ENCODE peak calls at places on chromosomes 7 and 10, in ten cellular contexts. One of them, this sample, is unnamed.
A peak's percentile ranks its signal among the peaks of the same experiment; 100 is the strongest.

GRCh38 chr10:6912424-6912823 is 332.3 kb upstream of the PRKCQ start:
- DNase-seq in OCI-LY7: no peak
- DNase-seq in GM06990: peak; percentile 41
- DNase-seq in cardiac fibroblast: no peak
- DNase-seq in kidney epithelial cell: no peak
- DNase-seq in vagina: no peak
- DNase-seq in neural progenitor cell: no peak
- DNase-seq in tibial artery: no peak
- DNase-seq in SJSA1: no peak
- DNase-seq in WERI-Rb-1: no peak
- DNase-seq in this sample: no peak

GRCh38 chr10:123404357-123404756 is 250.2 kb downstream of the BUB3 start:
- DNase-seq in OCI-LY7: peak; percentile 63
- DNase-seq in GM06990: no peak
- DNase-seq in cardiac fibroblast: no peak
- DNase-seq in kidney epithelial cell: no peak
- DNase-seq in vagina: no peak
- DNase-seq in neural progenitor cell: no peak
- DNase-seq in tibial artery: no peak
- DNase-seq in SJSA1: no peak
- DNase-seq in WERI-Rb-1: no peak
- DNase-seq in this sample: no peak

GRCh38 chr10:18659784-18660561 is 742 bp downstream of the ARL5B start:
- DNase-seq in OCI-LY7: peak; percentile 53
- DNase-seq in GM06990: peak; percentile 35
- DNase-seq in cardiac fibroblast: peak; percentile 47
- DNase-seq in kidney epithelial cell: no peak
- DNase-seq in vagina: no peak
- DNase-seq in neural progenitor cell: peak; percentile 21
- DNase-seq in tibial artery: no peak
- DNase-seq in SJSA1: no peak
- DNase-seq in WERI-Rb-1: no peak
- DNase-seq in this sample: no peak

GRCh38 chr7:151429555-151430331 is 10.2 kb downstream of the CRYGN start:
- DNase-seq in OCI-LY7: peak; percentile 43
- DNase-seq in GM06990: no peak
- DNase-seq in cardiac fibroblast: no peak
- DNase-seq in kidney epithelial cell: no peak
- DNase-seq in vagina: no peak
- DNase-seq in neural progenitor cell: no peak
- DNase-seq in tibial artery: no peak
- DNase-seq in SJSA1: no peak
- DNase-seq in WERI-Rb-1: no peak
- DNase-seq in this sample: no peak

GRCh38 chr10:20157314-20157713 is 341.1 kb downstream of the PLXDC2 start:
- DNase-seq in OCI-LY7: no peak
- DNase-seq in GM06990: no peak
- DNase-seq in cardiac fibroblast: no peak
- DNase-seq in kidney epithelial cell: no peak
- DNase-seq in vagina: no peak
- DNase-seq in neural progenitor cell: no peak
- DNase-seq in tibial artery: no peak
- DNase-seq in SJSA1: no peak
- DNase-seq in WERI-Rb-1: no peak
- DNase-seq in this sample: no peak

GRCh38 chr10:101834341-101834740 is 9.3 kb downstream of the KCNIP2 start:
- DNase-seq in OCI-LY7: no peak
- DNase-seq in GM06990: no peak
- DNase-seq in cardiac fibroblast: no peak
- DNase-seq in kidney epithelial cell: no peak
- DNase-seq in vagina: no peak
- DNase-seq in neural progenitor cell: no peak
- DNase-seq in tibial artery: no peak
- DNase-seq in SJSA1: no peak
- DNase-seq in WERI-Rb-1: no peak
- DNase-seq in this sample: no peak

GRCh38 chr10:79488303-79488702 is 24.0 kb upstream of the EIF5AL1 start:
- DNase-seq in OCI-LY7: no peak
- DNase-seq in GM06990: no peak
- DNase-seq in cardiac fibroblast: peak; percentile 94
- DNase-seq in kidney epithelial cell: peak; percentile 80
- DNase-seq in vagina: no peak
- DNase-seq in neural progenitor cell: no peak
- DNase-seq in tibial artery: peak; percentile 91
- DNase-seq in SJSA1: peak; percentile 90
- DNase-seq in WERI-Rb-1: no peak
- DNase-seq in this sample: peak; percentile 74

GRCh38 chr10:86365346-86366032 is 1.1 kb downstream of the GRID1 start:
- DNase-seq in OCI-LY7: no peak
- DNase-seq in GM06990: no peak
- DNase-seq in cardiac fibroblast: no peak
- DNase-seq in kidney epithelial cell: no peak
- DNase-seq in vagina: no peak
- DNase-seq in neural progenitor cell: peak; percentile 20
- DNase-seq in tibial artery: peak; percentile 60
- DNase-seq in SJSA1: peak; percentile 36
- DNase-seq in WERI-Rb-1: peak; percentile 25
- DNase-seq in this sample: no peak

GRCh38 chr10:91683976-91684375 is 51.1 kb upstream of the PPP1R3C start:
- DNase-seq in OCI-LY7: no peak
- DNase-seq in GM06990: no peak
- DNase-seq in cardiac fibroblast: peak; percentile 95
- DNase-seq in kidney epithelial cell: peak; percentile 74
- DNase-seq in vagina: no peak
- DNase-seq in neural progenitor cell: peak; percentile 28
- DNase-seq in tibial artery: no peak
- DNase-seq in SJSA1: peak; percentile 58
- DNase-seq in WERI-Rb-1: no peak
- DNase-seq in this sample: peak; percentile 55

GRCh38 chr7:135758531-135758932 is 9.9 kb upstream of the FAM180A start:
- DNase-seq in OCI-LY7: no peak
- DNase-seq in GM06990: no peak
- DNase-seq in cardiac fibroblast: peak; percentile 75
- DNase-seq in kidney epithelial cell: no peak
- DNase-seq in vagina: no peak
- DNase-seq in neural progenitor cell: peak; percentile 13
- DNase-seq in tibial artery: peak; percentile 77
- DNase-seq in SJSA1: no peak
- DNase-seq in WERI-Rb-1: no peak
- DNase-seq in this sample: no peak

GRCh38 chr10:48547061-48547895 is 57.6 kb downstream of the ARHGAP22 start:
- DNase-seq in OCI-LY7: no peak
- DNase-seq in GM06990: no peak
- DNase-seq in cardiac fibroblast: no peak
- DNase-seq in kidney epithelial cell: no peak
- DNase-seq in vagina: peak; percentile 79
- DNase-seq in neural progenitor cell: no peak
- DNase-seq in tibial artery: no peak
- DNase-seq in SJSA1: no peak
- DNase-seq in WERI-Rb-1: no peak
- DNase-seq in this sample: no peak

GRCh38 chr10:116892873-116893685 is 43.8 kb downstream of the ENO4 start:
- DNase-seq in OCI-LY7: no peak
- DNase-seq in GM06990: no peak
- DNase-seq in cardiac fibroblast: no peak
- DNase-seq in kidney epithelial cell: no peak
- DNase-seq in vagina: no peak
- DNase-seq in neural progenitor cell: peak; percentile 77
- DNase-seq in tibial artery: no peak
- DNase-seq in SJSA1: no peak
- DNase-seq in WERI-Rb-1: peak; percentile 84
- DNase-seq in this sample: no peak

GRCh38 chr10:132722391-132722790 is 63.6 kb downstream of the NKX6-2 start:
- DNase-seq in OCI-LY7: no peak
- DNase-seq in GM06990: no peak
- DNase-seq in cardiac fibroblast: no peak
- DNase-seq in kidney epithelial cell: no peak
- DNase-seq in vagina: no peak
- DNase-seq in neural progenitor cell: peak; percentile 66
- DNase-seq in tibial artery: no peak
- DNase-seq in SJSA1: no peak
- DNase-seq in WERI-Rb-1: peak; percentile 85
- DNase-seq in this sample: peak; percentile 19

GRCh38 chr10:11401314-11402222 is 209.9 kb downstream of the USP6NL start:
- DNase-seq in OCI-LY7: no peak
- DNase-seq in GM06990: no peak
- DNase-seq in cardiac fibroblast: no peak
- DNase-seq in kidney epithelial cell: no peak
- DNase-seq in vagina: no peak
- DNase-seq in neural progenitor cell: peak; percentile 55
- DNase-seq in tibial artery: no peak
- DNase-seq in SJSA1: no peak
- DNase-seq in WERI-Rb-1: no peak
- DNase-seq in this sample: no peak

GRCh38 chr7:120990468-120991118 is 2.1 kb downstream of the CPED1 start:
- DNase-seq in OCI-LY7: no peak
- DNase-seq in GM06990: no peak
- DNase-seq in cardiac fibroblast: peak; percentile 62
- DNase-seq in kidney epithelial cell: no peak
- DNase-seq in vagina: no peak
- DNase-seq in neural progenitor cell: no peak
- DNase-seq in tibial artery: no peak
- DNase-seq in SJSA1: no peak
- DNase-seq in WERI-Rb-1: no peak
- DNase-seq in this sample: no peak

GRCh38 chr7:120992272-120993010 is 3.9 kb downstream of the CPED1 start:
- DNase-seq in OCI-LY7: no peak
- DNase-seq in GM06990: no peak
- DNase-seq in cardiac fibroblast: no peak
- DNase-seq in kidney epithelial cell: no peak
- DNase-seq in vagina: no peak
- DNase-seq in neural progenitor cell: no peak
- DNase-seq in tibial artery: no peak
- DNase-seq in SJSA1: no peak
- DNase-seq in WERI-Rb-1: no peak
- DNase-seq in this sample: no peak

GRCh38 chr7:120993011-120993574 is 4.6 kb downstream of the CPED1 start:
- DNase-seq in OCI-LY7: no peak
- DNase-seq in GM06990: no peak
- DNase-seq in cardiac fibroblast: no peak
- DNase-seq in kidney epithelial cell: no peak
- DNase-seq in vagina: no peak
- DNase-seq in neural progenitor cell: no peak
- DNase-seq in tibial artery: no peak
- DNase-seq in SJSA1: no peak
- DNase-seq in WERI-Rb-1: no peak
- DNase-seq in this sample: no peak

GRCh38 chr7:120991133-120991532 is 2.6 kb downstream of the CPED1 start:
- DNase-seq in OCI-LY7: no peak
- DNase-seq in GM06990: no peak
- DNase-seq in cardiac fibroblast: no peak
- DNase-seq in kidney epithelial cell: no peak
- DNase-seq in vagina: no peak
- DNase-seq in neural progenitor cell: no peak
- DNase-seq in tibial artery: no peak
- DNase-seq in SJSA1: no peak
- DNase-seq in WERI-Rb-1: no peak
- DNase-seq in this sample: no peak

DNA sequence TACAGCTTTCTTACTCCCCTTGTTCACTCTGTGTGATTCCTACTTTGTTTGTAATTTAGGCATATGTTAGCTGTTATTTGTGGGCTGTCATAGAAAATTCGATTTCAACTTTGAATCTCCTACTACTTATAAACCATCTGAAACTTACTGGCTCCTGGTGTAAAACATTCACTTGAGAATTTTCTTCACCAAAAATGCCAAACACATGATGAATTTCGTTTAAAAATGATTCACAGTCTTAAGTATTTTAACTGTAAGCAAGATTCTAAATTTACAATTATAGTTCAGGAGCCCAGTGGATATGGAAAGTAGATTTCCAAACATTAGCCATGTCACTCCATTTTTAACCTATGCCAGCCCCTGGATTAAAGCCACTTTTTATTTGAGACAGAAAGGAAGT is 3.1 kb downstream of the CPED1 start:
- DNase-seq in OCI-LY7: no peak
- DNase-seq in GM06990: no peak
- DNase-seq in cardiac fibroblast: peak; percentile 86
- DNase-seq in kidney epithelial cell: no peak
- DNase-seq in vagina: no peak
- DNase-seq in neural progenitor cell: no peak
- DNase-seq in tibial artery: no peak
- DNase-seq in SJSA1: no peak
- DNase-seq in WERI-Rb-1: no peak
- DNase-seq in this sample: no peak
- H3K4me3 ChIP-seq in OCI-LY7: no peak overlapping the region
- H3K4me3 ChIP-seq in GM06990: no peak overlapping the region
- H3K4me3 ChIP-seq in cardiac fibroblast: no peak overlapping the region
- H3K4me3 ChIP-seq in kidney epithelial cell: no peak overlapping the region
- H3K4me3 ChIP-seq in vagina: peak overlapping the region; percentile 50
- H3K4me3 ChIP-seq in neural progenitor cell: no peak overlapping the region
- H3K4me3 ChIP-seq in tibial artery: peak overlapping the region; percentile 63
- H3K4me3 ChIP-seq in SJSA1: peak overlapping the region; percentile 43
- H3K4me3 ChIP-seq in WERI-Rb-1: no peak overlapping the region
- H3K4me3 ChIP-seq in this sample: peak overlapping the region; percentile 53

DNA sequence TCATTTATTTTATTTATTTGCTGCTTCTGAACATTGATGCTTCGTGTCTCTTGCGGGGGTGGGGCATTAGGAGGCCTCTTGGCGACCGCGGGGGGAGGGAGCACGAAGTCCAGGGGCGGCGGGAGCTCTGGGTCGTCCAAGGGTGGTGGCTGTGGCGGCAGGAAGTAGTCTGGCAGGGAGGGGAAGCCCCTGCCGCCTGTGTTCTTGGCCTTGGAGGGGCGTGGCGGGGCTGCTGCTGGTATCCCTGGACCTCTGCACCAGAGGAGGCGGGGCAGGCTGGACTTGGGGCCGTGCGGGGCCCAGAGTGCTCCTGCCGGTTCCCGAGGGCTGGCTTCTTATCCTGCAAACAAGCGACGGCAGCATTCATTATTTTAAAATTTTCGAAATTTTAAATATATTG is 70.5 kb upstream of the ABI1 start:
- DNase-seq in OCI-LY7: no peak
- DNase-seq in GM06990: peak; percentile 18
- DNase-seq in cardiac fibroblast: no peak
- DNase-seq in kidney epithelial cell: no peak
- DNase-seq in vagina: no peak
- DNase-seq in neural progenitor cell: no peak
- DNase-seq in tibial artery: no peak
- DNase-seq in SJSA1: no peak
- DNase-seq in WERI-Rb-1: no peak
- DNase-seq in this sample: no peak
- H3K4me3 ChIP-seq in OCI-LY7: no peak overlapping the region
- H3K4me3 ChIP-seq in GM06990: no peak overlapping the region
- H3K4me3 ChIP-seq in cardiac fibroblast: peak overlapping the region; percentile 11
- H3K4me3 ChIP-seq in kidney epithelial cell: peak overlapping the region; percentile 6
- H3K4me3 ChIP-seq in vagina: no peak overlapping the region
- H3K4me3 ChIP-seq in neural progenitor cell: peak overlapping the region; percentile 27
- H3K4me3 ChIP-seq in tibial artery: no peak overlapping the region
- H3K4me3 ChIP-seq in SJSA1: no peak overlapping the region
- H3K4me3 ChIP-seq in WERI-Rb-1: no peak overlapping the region
- H3K4me3 ChIP-seq in this sample: peak overlapping the region; percentile 13

GRCh38 chr10:17349009-17349349 is 105.4 kb downstream of the ST8SIA6 start:
- DNase-seq in OCI-LY7: no peak
- DNase-seq in GM06990: no peak
- DNase-seq in cardiac fibroblast: no peak
- DNase-seq in kidney epithelial cell: no peak
- DNase-seq in vagina: no peak
- DNase-seq in neural progenitor cell: no peak
- DNase-seq in tibial artery: no peak
- DNase-seq in SJSA1: no peak
- DNase-seq in WERI-Rb-1: no peak
- DNase-seq in this sample: no peak
- H3K4me3 ChIP-seq in OCI-LY7: no peak overlapping the region
- H3K4me3 ChIP-seq in GM06990: no peak overlapping the region
- H3K4me3 ChIP-seq in cardiac fibroblast: no peak overlapping the region
- H3K4me3 ChIP-seq in kidney epithelial cell: no peak overlapping the region
- H3K4me3 ChIP-seq in vagina: peak overlapping the region; percentile 25
- H3K4me3 ChIP-seq in neural progenitor cell: no peak overlapping the region
- H3K4me3 ChIP-seq in tibial artery: peak overlapping the region; percentile 24
- H3K4me3 ChIP-seq in SJSA1: no peak overlapping the region
- H3K4me3 ChIP-seq in WERI-Rb-1: no peak overlapping the region
- H3K4me3 ChIP-seq in this sample: peak overlapping the region; percentile 3

GRCh38 chr10:71750124-71750841 is 23.0 kb downstream of the VSIR start:
- DNase-seq in OCI-LY7: no peak
- DNase-seq in GM06990: no peak
- DNase-seq in cardiac fibroblast: no peak
- DNase-seq in kidney epithelial cell: no peak
- DNase-seq in vagina: no peak
- DNase-seq in neural progenitor cell: no peak
- DNase-seq in tibial artery: no peak
- DNase-seq in SJSA1: no peak
- DNase-seq in WERI-Rb-1: no peak
- DNase-seq in this sample: no peak
- H3K4me3 ChIP-seq in OCI-LY7: no peak overlapping the region
- H3K4me3 ChIP-seq in GM06990: no peak overlapping the region
- H3K4me3 ChIP-seq in cardiac fibroblast: no peak overlapping the region
- H3K4me3 ChIP-seq in kidney epithelial cell: no peak overlapping the region
- H3K4me3 ChIP-seq in vagina: no peak overlapping the region
- H3K4me3 ChIP-seq in neural progenitor cell: no peak overlapping the region
- H3K4me3 ChIP-seq in tibial artery: no peak overlapping the region
- H3K4me3 ChIP-seq in SJSA1: no peak overlapping the region
- H3K4me3 ChIP-seq in WERI-Rb-1: no peak overlapping the region
- H3K4me3 ChIP-seq in this sample: no peak overlapping the region